ENCODE peak calls at places on chromosomes 16 and 17, in ten cellular contexts. K is GM23338, Z is heart right ventricle, F is neural progenitor cell, P is stomach, H is IMR-90, D is HepG2, G is A549, V is breast epithelium, M is right lobe of liver. W is an unnamed sample.

GRCh38 chr17:64736804-64737492 is 74.8 kb upstream of the SMURF2 start:
- DNase-seq in K (peak), Z (no peak), F (peak), P (peak), H (peak), D (peak), G (peak), V (no peak), M (no peak), W (peak)

GRCh38 chr16:78821335-78821734 is 721.9 kb downstream of the WWOX start:
- DNase-seq in K (no peak), Z (no peak), F (no peak), P (no peak), H (no peak), D (no peak), G (no peak), V (no peak), M (no peak), W (no peak)

GRCh38 chr17:76561799-76562268 is 22.0 kb downstream of the PRCD start:
- DNase-seq in K (no peak), Z (no peak), F (no peak), P (no peak), H (no peak), D (no peak), G (no peak), V (no peak), M (no peak), W (no peak)

GRCh38 chr17:17971431-17972125 is 622 bp downstream of the TOM1L2 start:
- DNase-seq in K (no peak), Z (peak), F (peak), P (peak), H (no peak), D (no peak), G (peak), V (peak), M (peak), W (no peak)

GRCh38 chr16:69381231-69381630 is 4.6 kb downstream of the TERF2 start:
- DNase-seq in K (no peak), Z (no peak), F (no peak), P (no peak), H (peak), D (no peak), G (no peak), V (peak), M (no peak), W (no peak)

GRCh38 chr16:50195276-50195675 is 42.2 kb downstream of the TENT4B start:
- DNase-seq in K (no peak), Z (no peak), F (no peak), P (no peak), H (peak), D (no peak), G (no peak), V (no peak), M (no peak), W (no peak)

GRCh38 chr17:48500435-48501426 is 30.1 kb downstream of the HOXB1 start:
- DNase-seq in K (peak), Z (no peak), F (no peak), P (no peak), H (peak), D (no peak), G (peak), V (no peak), M (peak), W (no peak)

GRCh38 chr17:81934098-81934757 is 2.9 kb downstream of the PYCR1 start:
- DNase-seq in K (no peak), Z (no peak), F (no peak), P (no peak), H (no peak), D (no peak), G (no peak), V (no peak), M (no peak), W (no peak)

GRCh38 chr17:4040784-4041183 is 76.5 kb upstream of the ATP2A3 start:
- DNase-seq in K (no peak), Z (no peak), F (peak), P (no peak), H (no peak), D (no peak), G (no peak), V (no peak), M (no peak), W (no peak)

GRCh38 chr16:11841026-11841425 is 10.3 kb downstream of the RSL1D1 start:
- DNase-seq in K (no peak), Z (no peak), F (no peak), P (no peak), H (no peak), D (no peak), G (no peak), V (no peak), M (no peak), W (no peak)

GRCh38 chr16:84175351-84176081 is 11.3 kb downstream of the TAF1C start:
- DNase-seq in K (peak), Z (no peak), F (peak), P (peak), H (peak), D (peak), G (no peak), V (no peak), M (no peak), W (peak)

GRCh38 chr16:24609740-24610420 is 70.5 kb downstream of the RBBP6 start:
- DNase-seq in K (peak), Z (peak), F (peak), P (peak), H (peak), D (peak), G (no peak), V (peak), M (peak), W (peak)

GRCh38 chr16:10824111-10824893 is 5.7 kb upstream of the TVP23A start:
- DNase-seq in K (no peak), Z (no peak), F (no peak), P (peak), H (no peak), D (no peak), G (no peak), V (no peak), M (peak), W (no peak)

GRCh38 chr17:57645950-57646686 is 99.0 kb downstream of the CCDC182 start:
- DNase-seq in K (no peak), Z (no peak), F (no peak), P (no peak), H (peak), D (no peak), G (no peak), V (no peak), M (no peak), W (no peak)

GRCh38 chr17:1896243-1897163 is 66.7 kb downstream of the RPA1 start:
- DNase-seq in K (no peak), Z (no peak), F (no peak), P (no peak), H (no peak), D (peak), G (no peak), V (no peak), M (no peak), W (no peak)

GRCh38 chr16:49617710-49618330 is 238.1 kb downstream of the ZNF423 start:
- DNase-seq in K (no peak), Z (no peak), F (no peak), P (no peak), H (no peak), D (no peak), G (no peak), V (no peak), M (no peak), W (no peak)

GRCh38 chr17:56292010-56292409 is 138.7 kb downstream of the ANKFN1 start:
- DNase-seq in K (no peak), Z (no peak), F (no peak), P (no peak), H (peak), D (no peak), G (no peak), V (no peak), M (no peak), W (no peak)

GRCh38 chr16:83939266-83939856 is 13.7 kb upstream of the OSGIN1 start:
- DNase-seq in K (no peak), Z (no peak), F (no peak), P (no peak), H (no peak), D (no peak), G (no peak), V (no peak), M (no peak), W (no peak)

GRCh38 chr17:73706858-73707257 is 62.6 kb upstream of the SDK2 start:
- DNase-seq in K (no peak), Z (no peak), F (no peak), P (no peak), H (no peak), D (no peak), G (no peak), V (no peak), M (no peak), W (no peak)

GRCh38 chr16:642189-643049 is 791 bp downstream of the MCRIP2 start:
- DNase-seq in K (peak), Z (peak), F (peak), P (peak), H (no peak), D (peak), G (peak), V (no peak), M (peak), W (no peak)

GRCh38 chr16:23496826-23497542 is 13.3 kb downstream of the GGA2 start:
- DNase-seq in K (no peak), Z (no peak), F (no peak), P (no peak), H (peak), D (no peak), G (no peak), V (peak), M (no peak), W (peak)

GRCh38 chr16:70508752-70509151 is 14.6 kb downstream of the COG4 start:
- DNase-seq in K (no peak), Z (no peak), F (no peak), P (no peak), H (no peak), D (no peak), G (no peak), V (no peak), M (no peak), W (no peak)

GRCh38 chr16:5649762-5650445 is 552.3 kb upstream of the EEF2KMT start:
- DNase-seq in K (peak), Z (no peak), F (no peak), P (no peak), H (no peak), D (no peak), G (no peak), V (no peak), M (no peak), W (no peak)

GRCh38 chr17:7095642-7096041 is 15.6 kb upstream of the CLEC10A start:
- DNase-seq in K (no peak), Z (no peak), F (no peak), P (no peak), H (no peak), D (no peak), G (no peak), V (no peak), M (no peak), W (no peak)

GRCh38 chr17:46194393-46195216 is 1.4 kb upstream of the KANSL1 start:
- DNase-seq in K (peak), Z (no peak), F (peak), P (no peak), H (peak), D (no peak), G (peak), V (no peak), M (no peak), W (peak)

GRCh38 chr17:7132511-7133094 is 18.0 kb upstream of the ASGR2 start:
- DNase-seq in K (peak), Z (no peak), F (peak), P (no peak), H (no peak), D (peak), G (no peak), V (no peak), M (peak), W (peak)

GRCh38 chr17:21742326-21742725 is 50.0 kb downstream of the KCNJ18 start:
- DNase-seq in K (no peak), Z (no peak), F (no peak), P (no peak), H (no peak), D (no peak), G (no peak), V (no peak), M (no peak), W (no peak)

GRCh38 chr16:81995651-81996050 is 15.6 kb downstream of the SDR42E1 start:
- DNase-seq in K (no peak), Z (no peak), F (no peak), P (no peak), H (peak), D (no peak), G (peak), V (no peak), M (no peak), W (no peak)

GRCh38 chr17:18039535-18040286 is 503 bp downstream of the GID4 start:
- DNase-seq in K (peak), Z (peak), F (peak), P (peak), H (no peak), D (no peak), G (peak), V (peak), M (peak), W (no peak)

GRCh38 chr17:42436401-42436800 is 13.3 kb upstream of the CAVIN1 start:
- DNase-seq in K (no peak), Z (no peak), F (no peak), P (no peak), H (peak), D (peak), G (no peak), V (no peak), M (no peak), W (peak)

GRCh38 chr16:68377667-68378420 is 67.0 kb downstream of the PRMT7 start:
- DNase-seq in K (no peak), Z (no peak), F (peak), P (peak), H (no peak), D (no peak), G (no peak), V (no peak), M (no peak), W (no peak)

GRCh38 chr16:50666658-50667496 is 14.2 kb downstream of the SNX20 start:
- DNase-seq in K (peak), Z (no peak), F (no peak), P (no peak), H (no peak), D (no peak), G (no peak), V (no peak), M (no peak), W (no peak)

GRCh38 chr17:62797959-62798358 is 10.2 kb downstream of the MARCHF10 start:
- DNase-seq in K (no peak), Z (no peak), F (no peak), P (no peak), H (peak), D (no peak), G (no peak), V (no peak), M (no peak), W (no peak)

GRCh38 chr17:67575325-67575724 is 142.4 kb upstream of the NOL11 start:
- DNase-seq in K (no peak), Z (no peak), F (no peak), P (no peak), H (no peak), D (peak), G (no peak), V (no peak), M (no peak), W (no peak)

GRCh38 chr17:50779747-50780363 is 12.5 kb upstream of the ANKRD40CL start:
- DNase-seq in K (no peak), Z (no peak), F (no peak), P (no peak), H (no peak), D (no peak), G (no peak), V (no peak), M (no peak), W (no peak)

GRCh38 chr17:44556114-44556853 is 1.0 kb upstream of the FZD2 start:
- DNase-seq in K (peak), Z (peak), F (peak), P (peak), H (peak), D (peak), G (peak), V (no peak), M (no peak), W (no peak)

GRCh38 chr17:57455063-57455914 is 199.0 kb downstream of the MSI2 start:
- DNase-seq in K (no peak), Z (no peak), F (no peak), P (no peak), H (peak), D (no peak), G (no peak), V (no peak), M (no peak), W (peak)

GRCh38 chr17:39261286-39261685 is 35.5 kb upstream of the STAC2 start:
- DNase-seq in K (peak), Z (no peak), F (peak), P (no peak), H (no peak), D (no peak), G (peak), V (no peak), M (no peak), W (no peak)

GRCh38 chr17:2056221-2057129 is 1.6 kb downstream of the HIC1 start:
- DNase-seq in K (peak), Z (no peak), F (peak), P (no peak), H (peak), D (no peak), G (no peak), V (no peak), M (no peak), W (peak)

GRCh38 chr17:70604854-70605253 is 435.5 kb downstream of the KCNJ2 start:
- DNase-seq in K (peak), Z (no peak), F (peak), P (no peak), H (no peak), D (no peak), G (peak), V (no peak), M (no peak), W (no peak)
- TF ChIP-seq CTCF in K (peak), Z (no peak), F (peak), P (no peak), H (no peak), D (no peak), G (no peak), V (no peak), M (no peak), W (peak)

GRCh38 chr17:74877592-74878543 is 5.1 kb upstream of the FDXR start:
- DNase-seq in K (no peak), Z (no peak), F (no peak), P (peak), H (no peak), D (peak), G (no peak), V (no peak), M (no peak), W (no peak)
- H3K27ac ChIP-seq in K (no peak), Z (peak), F (no peak), P (no peak), H (no peak), D (no peak), G (no peak), V (no peak), M (no peak), W (no peak)

GRCh38 chr16:1826691-1827573 is at the start of the genes FAHD1 and HAGH:
- DNase-seq in K (peak), Z (peak), F (peak), P (peak), H (peak), D (peak), G (peak), V (peak), M (peak), W (peak)

GRCh38 chr16:1828645-1829410 is 1.8 kb downstream of the FAHD1 start:
- DNase-seq in K (no peak), Z (no peak), F (no peak), P (no peak), H (no peak), D (peak), G (no peak), V (no peak), M (no peak), W (no peak)

GRCh38 chr16:1832831-1833454 is 5.9 kb downstream of the FAHD1 start:
- DNase-seq in K (no peak), Z (no peak), F (no peak), P (no peak), H (no peak), D (peak), G (no peak), V (no peak), M (no peak), W (no peak)

GRCh38 chr16:1831537-1832075 is 4.6 kb downstream of the FAHD1 start:
- DNase-seq in K (no peak), Z (no peak), F (no peak), P (no peak), H (no peak), D (no peak), G (no peak), V (no peak), M (no peak), W (no peak)

DNA sequence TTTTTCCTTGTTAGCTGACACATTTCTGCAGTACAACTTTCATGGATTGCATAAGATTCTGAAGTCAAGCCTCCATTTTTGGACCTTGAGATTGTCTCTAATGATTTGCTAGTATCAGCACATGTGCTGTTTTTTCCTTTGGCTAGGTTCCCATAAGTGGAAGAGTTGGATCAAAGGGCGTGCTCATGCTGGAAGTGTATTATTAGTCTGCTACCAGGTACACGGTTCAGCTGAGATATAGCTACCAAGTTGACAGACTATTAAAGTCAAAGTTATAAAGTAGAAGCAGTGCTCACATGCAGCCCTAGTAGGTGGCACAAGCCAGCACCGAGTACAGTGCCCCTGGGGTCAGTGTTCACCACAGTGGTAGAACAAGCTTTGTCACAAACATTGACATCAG is 3.2 kb downstream of the FAHD1 start:
- DNase-seq in K (no peak), Z (no peak), F (no peak), P (peak), H (no peak), D (peak), G (no peak), V (no peak), M (peak), W (no peak)
- H3K4me3 ChIP-seq in K (no peak), Z (no peak), F (no peak), P (no peak), H (no peak), D (peak), G (no peak), V (no peak), M (peak), W (no peak)

GRCh38 chr16:20944861-20945390 is 44.4 kb downstream of the LYRM1 start:
- DNase-seq in K (peak), Z (no peak), F (no peak), P (no peak), H (peak), D (peak), G (no peak), V (no peak), M (no peak), W (no peak)
- TF ChIP-seq CTCF in K (peak), Z (peak), F (no peak), P (no peak), H (no peak), D (peak), G (no peak), V (no peak), M (peak), W (peak)

DNA sequence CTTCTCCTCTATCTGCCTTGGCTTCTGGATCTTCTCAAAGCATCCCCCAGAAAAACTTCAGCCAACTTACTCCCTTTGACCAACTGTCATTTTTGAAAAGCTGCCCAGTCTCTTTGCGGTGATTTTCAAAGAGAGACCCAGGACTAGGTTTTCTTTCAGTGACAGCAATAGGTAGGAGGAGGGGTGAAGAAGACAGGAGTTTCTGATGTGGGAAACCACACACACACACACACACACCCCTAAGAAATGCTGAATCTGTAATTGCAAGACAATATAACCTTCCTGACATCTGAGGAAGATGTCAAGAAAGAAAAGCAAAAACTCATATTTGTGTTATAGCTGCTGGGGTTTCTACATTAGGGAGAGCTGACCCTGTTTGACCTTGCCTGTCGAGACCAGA is 5.2 kb downstream of the FAM20A start:
- DNase-seq in K (no peak), Z (no peak), F (no peak), P (no peak), H (no peak), D (no peak), G (no peak), V (no peak), M (no peak), W (no peak)
- H3K27ac ChIP-seq in K (no peak), Z (no peak), F (no peak), P (no peak), H (no peak), D (no peak), G (no peak), V (peak), M (peak), W (no peak)

DNA sequence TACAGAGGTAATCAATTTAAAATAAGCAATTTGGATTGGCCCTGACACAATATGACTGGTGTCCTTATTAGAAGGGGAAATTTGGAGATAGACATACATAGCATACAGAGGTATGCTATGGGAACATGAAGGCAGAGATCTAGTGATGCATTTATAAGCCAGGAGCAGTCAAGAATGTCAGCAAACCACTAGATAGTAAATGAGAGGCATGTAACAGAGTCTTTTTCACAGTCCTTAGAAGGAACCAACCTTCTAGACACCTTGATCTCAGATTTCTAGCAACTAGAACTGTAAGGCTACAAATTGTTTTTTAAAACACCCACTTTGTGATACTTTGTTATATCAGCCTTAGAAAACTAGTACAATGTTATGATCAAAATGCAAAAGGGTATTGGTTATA is 54.3 kb upstream of the CA10 start:
- DNase-seq in K (no peak), Z (no peak), F (no peak), P (no peak), H (no peak), D (no peak), G (no peak), V (no peak), M (no peak), W (no peak)
- H3K4me3 ChIP-seq in K (no peak), Z (no peak), F (no peak), P (no peak), H (no peak), D (no peak), G (no peak), V (no peak), M (no peak), W (no peak)

W was measured in brain microvascular endothelial cell.